ENCODE peak calls at places on chromosomes 6 and 20, in five cellular contexts. W is fibroblast of lung, V is fibroblast of mammary gland, Q is ACHN, L is PC-3. I is an unnamed sample.

GRCh38 chr20:9474835-9475413 is 39.5 kb upstream of the LAMP5 start:
- DNase-seq in W (peak; percentile 35), V (peak; percentile 50), Q (no peak), L (peak; percentile 60), I (no peak)

GRCh38 chr20:61954276-61955021 is 111.2 kb downstream of the TAF4 start:
- DNase-seq in W (no peak), V (no peak), Q (no peak), L (no peak), I (no peak)

GRCh38 chr20:4151991-4152695 is 136.8 kb upstream of the RNF24 start:
- DNase-seq in W (no peak), V (peak; percentile 48), Q (peak; percentile 89), L (peak; percentile 71), I (no peak)

GRCh38 chr20:3654326-3655031 is 8.7 kb downstream of the GFRA4 start:
- DNase-seq in W (no peak), V (no peak), Q (no peak), L (no peak), I (no peak)

GRCh38 chr6:41599015-41599835 is 39.0 kb upstream of the MDFI start:
- DNase-seq in W (no peak), V (no peak), Q (no peak), L (no peak), I (no peak)

GRCh38 chr6:28218312-28219248 is 6.5 kb upstream of the ZSCAN9 start:
- DNase-seq in W (peak; percentile 64), V (peak; percentile 55), Q (peak; percentile 52), L (peak; percentile 60), I (peak; percentile 19)

GRCh38 chr20:62339647-62340062 is 27.5 kb downstream of the LAMA5 start:
- DNase-seq in W (no peak), V (no peak), Q (no peak), L (no peak), I (no peak)

GRCh38 chr6:36755435-36756348 is 58.1 kb downstream of the RAB44 start:
- DNase-seq in W (no peak), V (peak; percentile 47), Q (no peak), L (peak; percentile 85), I (peak; percentile 66)

GRCh38 chr6:37265031-37265430 is 7.1 kb upstream of the TMEM217 start:
- DNase-seq in W (no peak), V (no peak), Q (no peak), L (no peak), I (no peak)

GRCh38 chr20:44287272-44288097 is 23.5 kb downstream of the FITM2 start:
- DNase-seq in W (peak; percentile 5), V (peak; percentile 34), Q (no peak), L (no peak), I (no peak)

GRCh38 chr20:61120595-61121515 is 131.2 kb upstream of the CDH4 start:
- DNase-seq in W (peak; percentile 75), V (peak; percentile 88), Q (peak; percentile 83), L (peak; percentile 35), I (peak; percentile 19)

GRCh38 chr6:30810813-30811329 is 66.5 kb upstream of the IER3 start:
- DNase-seq in W (no peak), V (no peak), Q (no peak), L (peak; percentile 87), I (no peak)

GRCh38 chr20:9054176-9054575 is 14.7 kb upstream of the PLCB4 start:
- DNase-seq in W (peak; percentile 54), V (peak; percentile 53), Q (no peak), L (no peak), I (no peak)

GRCh38 chr20:58515240-58516212 is at the start of gene APCDD1L:
- DNase-seq in W (peak; percentile 65), V (peak; percentile 69), Q (peak; percentile 43), L (peak; percentile 89), I (no peak)

GRCh38 chr6:14035448-14035847 is 82.1 kb upstream of the CD83 start:
- DNase-seq in W (peak; percentile 93), V (peak; percentile 82), Q (peak; percentile 94), L (peak; percentile 73), I (no peak)

GRCh38 chr20:47936612-47937011 is 151.3 kb upstream of the SULF2 start:
- DNase-seq in W (no peak), V (no peak), Q (no peak), L (no peak), I (no peak)

GRCh38 chr6:44386364-44386928 is 1.1 kb upstream of the CDC5L start:
- DNase-seq in W (peak; percentile 73), V (no peak), Q (no peak), L (no peak), I (no peak)

GRCh38 chr6:85802162-85802561 is 159.5 kb upstream of the SYNCRIP start:
- DNase-seq in W (no peak), V (no peak), Q (no peak), L (peak; percentile 75), I (no peak)

GRCh38 chr6:107493158-107494057 is 3.5 kb downstream of the SOBP start:
- DNase-seq in W (peak; percentile 60), V (peak; percentile 48), Q (no peak), L (no peak), I (no peak)

GRCh38 chr6:162467679-162468078 is 259.9 kb downstream of the PRKN start:
- DNase-seq in W (no peak), V (no peak), Q (no peak), L (no peak), I (no peak)

GRCh38 chr6:132614554-132614953 is 9.5 kb downstream of the TAAR2 start:
- DNase-seq in W (no peak), V (no peak), Q (peak; percentile 2), L (peak; percentile 87), I (no peak)

GRCh38 chr20:45538209-45538798 is 978 bp downstream of the WFDC6 start:
- DNase-seq in W (no peak), V (no peak), Q (no peak), L (peak; percentile 93), I (no peak)

GRCh38 chr6:90178294-90178678 is 118.4 kb downstream of the BACH2 start:
- DNase-seq in W (no peak), V (no peak), Q (no peak), L (no peak), I (no peak)

GRCh38 chr6:13488015-13488895 is 855 bp upstream of the GFOD1 start:
- DNase-seq in W (peak; percentile 63), V (peak; percentile 40), Q (no peak), L (no peak), I (peak; percentile 12)

GRCh38 chr6:131730264-131730663 is 19.4 kb upstream of the CTAGE9 start:
- DNase-seq in W (no peak), V (no peak), Q (no peak), L (no peak), I (no peak)

GRCh38 chr20:15895126-15895525 is 678.1 kb downstream of the KIF16B start:
- DNase-seq in W (no peak), V (peak; percentile 18), Q (no peak), L (no peak), I (no peak)

GRCh38 chr6:26471970-26472369 is 14.2 kb downstream of the BTN2A1 start:
- DNase-seq in W (no peak), V (no peak), Q (no peak), L (no peak), I (no peak)